ENCODE peak calls at places on chromosomes 7 and 10, in eight cellular contexts. M, C, S, L, I, Y, R and K are unnamed samples.

GRCh38 chr10:31393844-31394243 is 74.8 kb downstream of the ZEB1 start:
- DNase-seq in R (peak), I (no peak), Y (no peak), C (no peak), M (no peak), S (no peak), L (no peak), K (no peak)

GRCh38 chr7:82443044-82443800 is at the start of gene CACNA2D1:
- DNase-seq in M (no peak), I (no peak), Y (no peak), C (peak), L (peak), R (peak), S (peak), K (no peak)

GRCh38 chr10:103543617-103544525 is 50.4 kb downstream of the NEURL1 start:
- DNase-seq in R (no peak), Y (no peak), I (no peak), C (no peak), M (no peak), S (no peak), L (no peak), K (no peak)

GRCh38 chr7:121038717-121039509 is 50.4 kb downstream of the CPED1 start:
- DNase-seq in M (no peak), R (no peak), L (no peak), Y (no peak), C (no peak), I (no peak), S (no peak), K (no peak)

GRCh38 chr10:25384618-25385017 is 209.8 kb downstream of the GPR158 start:
- DNase-seq in Y (no peak), L (no peak), S (no peak), C (no peak), I (no peak), R (no peak), M (no peak), K (no peak)

GRCh38 chr10:71769279-71769823 is 4.0 kb downstream of the VSIR start:
- DNase-seq in C (peak), L (no peak), S (no peak), I (no peak), M (peak), R (peak), Y (no peak), K (no peak)

GRCh38 chr7:140312141-140312846 is 86.0 kb downstream of the SLC37A3 start:
- DNase-seq in I (no peak), M (no peak), R (no peak), Y (no peak), C (no peak), L (no peak), S (no peak), K (no peak)

GRCh38 chr7:127844707-127845331 is 186.4 kb downstream of the LRRC4 start:
- DNase-seq in L (peak), S (peak), Y (peak), I (no peak), C (peak), R (no peak), M (peak), K (no peak)

GRCh38 chr10:122163182-122164027 is 107.7 kb upstream of the BTBD16 start:
- DNase-seq in Y (no peak), L (peak), M (no peak), S (no peak), R (no peak), C (no peak), I (no peak), K (no peak)

GRCh38 chr7:18119985-18120384 is 92.3 kb upstream of the PRPS1L1 start:
- DNase-seq in M (peak), R (no peak), Y (no peak), S (no peak), I (no peak), C (no peak), L (no peak), K (no peak)

GRCh38 chr10:71063431-71063830 is 148.9 kb upstream of the UNC5B start:
- DNase-seq in S (no peak), I (no peak), M (no peak), L (no peak), R (no peak), C (no peak), Y (no peak), K (no peak)

GRCh38 chr7:37585064-37585463 is 98.5 kb upstream of the GPR141 start:
- DNase-seq in Y (no peak), C (no peak), L (no peak), I (no peak), M (no peak), S (no peak), R (no peak), K (no peak)

GRCh38 chr10:25797888-25798429 is 136.1 kb upstream of the MYO3A start:
- DNase-seq in C (no peak), Y (no peak), S (no peak), R (no peak), I (no peak), L (no peak), M (no peak), K (no peak)

DNA sequence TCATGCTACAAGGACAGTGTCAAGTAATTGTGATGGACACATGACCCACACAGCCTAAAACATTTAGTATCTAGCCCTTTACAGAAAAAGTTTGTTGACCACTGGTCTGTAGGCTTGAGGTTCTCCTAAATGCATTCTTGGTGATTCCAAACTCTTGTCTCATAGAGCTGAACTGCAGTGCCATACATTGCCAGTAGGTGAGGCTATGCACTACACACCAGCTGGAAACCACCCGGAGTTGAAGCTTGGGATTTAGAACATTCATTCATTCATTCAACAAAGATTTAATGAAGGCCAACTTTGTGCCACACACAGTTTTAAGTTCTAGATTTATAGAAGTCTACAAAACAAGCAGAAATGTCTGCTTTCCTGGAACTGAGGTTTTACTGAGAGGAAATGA is 77.3 kb upstream of the TCF7L2 start:
- DNase-seq in Y (no peak), M (no peak), L (no peak), C (no peak), I (no peak), R (no peak), S (no peak), K (no peak)
- TF ChIP-seq CTCF in Y (peak), M (peak), L (no peak), C (peak), I (no peak), R (peak), S (no peak), K (no peak)

DNA sequence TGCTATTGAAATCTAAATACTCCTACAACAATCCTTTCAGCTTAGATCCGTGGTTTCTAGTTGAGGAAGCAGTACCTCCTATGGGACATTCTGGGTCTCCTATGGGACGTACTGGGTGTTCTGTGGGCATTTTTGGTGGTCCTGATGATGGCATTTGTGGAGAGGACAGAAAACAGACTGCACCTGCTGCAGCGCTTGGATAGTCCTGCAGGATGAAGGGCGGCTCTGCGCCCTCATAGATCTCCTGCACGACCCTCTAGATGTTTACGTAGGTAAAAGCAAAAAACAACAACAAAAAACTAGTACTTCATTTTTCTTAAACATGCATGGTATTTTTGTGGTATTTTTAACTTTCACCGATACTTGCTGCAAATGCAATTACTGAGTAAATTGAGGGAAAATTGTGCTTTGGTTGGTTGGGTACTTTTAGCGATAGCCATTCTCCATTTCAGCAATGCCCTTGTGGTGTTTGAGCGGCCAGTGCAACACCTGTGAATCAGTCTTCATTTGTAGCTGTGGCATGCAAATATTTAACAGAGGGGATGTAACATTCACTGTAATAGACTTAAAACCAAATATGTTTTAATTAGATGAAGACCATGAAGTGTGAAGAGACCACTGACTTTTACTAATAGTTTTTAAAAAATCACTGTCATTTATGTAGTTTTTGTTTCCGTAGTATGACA is 461.2 kb downstream of the SDK1 start:
- DNase-seq in M (no peak), S (no peak), C (no peak), R (no peak), Y (no peak), I (no peak), L (no peak), K (no peak)
- TF ChIP-seq CTCF in M (peak), S (no peak), C (no peak), R (no peak), Y (no peak), I (no peak), L (no peak), K (no peak)

GRCh38 chr10:56266120-56266519 is 94.9 kb downstream of the ZWINT start:
- DNase-seq in C (no peak), S (no peak), L (no peak), Y (no peak), R (no peak), M (no peak), I (no peak), K (no peak)

GRCh38 chr10:56269181-56269580 is 91.9 kb downstream of the ZWINT start:
- DNase-seq in M (no peak), I (no peak), L (no peak), S (no peak), R (no peak), Y (no peak), C (no peak), K (no peak)
- TF ChIP-seq CTCF in M (no peak), I (no peak), L (no peak), S (no peak), R (no peak), Y (no peak), C (no peak), K (no peak)

GRCh38 chr10:42690449-42691360 is 52.3 kb upstream of the ZNF33B start:
- DNase-seq in C (no peak), I (no peak), Y (no peak), S (no peak), M (no peak), L (no peak), R (no peak), K (peak)
- TF ChIP-seq CTCF in C (no peak), I (no peak), Y (no peak), S (no peak), M (no peak), L (no peak), R (no peak), K (no peak)

GRCh38 chr7:11557627-11558026 is 274.4 kb downstream of the THSD7A start:
- DNase-seq in I (no peak), S (no peak), R (peak), Y (no peak), L (peak), M (peak), C (no peak), K (no peak)
- TF ChIP-seq CTCF in I (no peak), S (no peak), R (peak), Y (no peak), L (peak), M (peak), C (no peak), K (peak)

DNA sequence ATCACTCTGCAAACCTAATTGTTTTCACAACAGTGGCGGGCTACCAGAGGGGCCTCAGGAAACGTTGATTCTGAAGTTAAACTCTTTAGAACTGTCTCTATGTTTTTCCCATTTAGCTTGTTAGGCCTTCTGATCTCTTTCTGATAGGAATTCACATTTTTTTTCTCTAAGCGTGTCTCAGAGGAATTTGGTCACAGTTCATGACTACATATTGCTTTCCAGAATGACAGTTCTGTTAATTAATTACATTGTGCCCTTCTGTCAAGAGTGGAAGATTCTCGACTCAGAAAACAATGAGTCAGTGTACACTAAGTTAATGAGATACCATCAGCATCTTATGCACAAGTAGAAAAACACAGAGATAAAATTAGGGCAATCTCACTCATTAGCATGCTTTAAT is 469.1 kb upstream of the C7orf33 start:
- DNase-seq in R (no peak), M (no peak), S (no peak), Y (no peak), I (no peak), C (no peak), L (no peak), K (no peak)
- TF ChIP-seq CTCF in R (no peak), M (no peak), S (no peak), Y (no peak), I (no peak), C (no peak), L (no peak), K (no peak)

DNA sequence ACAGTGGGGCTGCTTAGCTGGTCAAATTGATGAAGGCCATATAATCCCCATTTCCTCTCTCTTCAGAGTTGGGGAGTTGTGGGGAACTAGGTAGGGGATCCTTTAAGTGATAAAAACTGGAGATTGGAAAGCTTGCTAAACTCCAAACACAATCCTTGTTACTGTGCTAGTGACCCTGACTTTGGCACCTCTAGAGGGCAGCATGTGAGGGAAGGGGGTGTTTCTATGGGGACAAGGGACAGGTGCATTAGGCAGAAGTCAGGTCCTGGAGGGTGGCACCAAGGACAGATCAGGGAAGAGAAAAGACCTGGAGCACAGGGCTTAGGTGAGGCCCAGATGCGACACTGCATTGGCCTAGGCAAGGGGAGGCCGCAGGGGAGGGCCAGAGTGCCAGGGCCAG is 66.9 kb downstream of the CDHR3 start:
- DNase-seq in M (no peak), I (no peak), C (no peak), R (no peak), Y (no peak), S (no peak), L (no peak), K (peak)
- TF ChIP-seq CTCF in M (peak), I (no peak), C (no peak), R (no peak), Y (no peak), S (no peak), L (no peak), K (no peak)

DNA sequence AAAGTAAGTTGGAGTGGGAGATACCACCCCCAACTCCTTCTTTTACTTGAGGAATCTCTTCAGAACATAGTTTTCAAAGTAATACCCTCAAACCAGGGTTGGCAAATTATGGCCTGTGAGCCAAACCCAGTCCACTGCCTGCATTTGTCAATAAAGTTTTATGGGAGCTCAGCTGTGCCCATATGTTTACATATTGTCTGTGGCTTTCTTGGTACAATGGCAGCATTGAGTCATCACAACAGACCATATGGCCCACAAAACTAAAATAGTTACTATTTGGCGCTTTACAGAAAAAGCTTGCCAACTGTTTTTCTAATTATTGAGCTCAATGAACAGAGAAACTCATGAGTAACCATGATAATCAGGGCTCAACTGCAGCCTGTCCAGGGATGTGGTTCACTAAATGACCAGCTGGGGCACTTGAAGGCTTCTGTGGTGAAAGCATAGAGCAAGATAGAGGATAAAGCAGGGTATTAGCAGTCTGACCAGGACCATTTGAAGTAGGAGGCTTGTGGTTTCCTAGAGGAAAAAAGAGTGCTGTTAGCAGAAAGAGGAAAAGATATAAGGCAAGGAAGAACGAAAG is 196.0 kb upstream of the GRB10 start:
- DNase-seq in M (peak), R (no peak), L (no peak), Y (no peak), C (no peak), S (no peak), I (no peak), K (no peak)
- TF ChIP-seq CTCF in M (peak), R (no peak), L (no peak), Y (no peak), C (no peak), S (no peak), I (no peak), K (no peak)

GRCh38 chr10:80457554-80458262 is 3.6 kb downstream of the TSPAN14 start:
- DNase-seq in Y (no peak), C (no peak), S (no peak), M (no peak), L (no peak), I (no peak), R (no peak), K (no peak)
- TF ChIP-seq CTCF in Y (no peak), C (no peak), S (no peak), M (peak), L (no peak), I (no peak), R (no peak), K (no peak)